ENCODE peak calls at places on chromosomes 7 and 10, in four cellular contexts. One of them, this sample, is unnamed.

GRCh38 chr7:116495737-116496136 is 3.8 kb upstream of the CAV2 start:
- DNase-seq in IMR-90: peak
- DNase-seq in HepG2: no peak
- DNase-seq in K562: no peak
- DNase-seq in this sample: no peak

GRCh38 chr7:132416395-132416794 is 159.9 kb downstream of the PLXNA4 start:
- DNase-seq in IMR-90: no peak
- DNase-seq in HepG2: no peak
- DNase-seq in K562: no peak
- DNase-seq in this sample: no peak

GRCh38 chr10:27355918-27356573 is 115.4 kb upstream of the ACBD5 start:
- DNase-seq in IMR-90: no peak
- DNase-seq in HepG2: no peak
- DNase-seq in K562: no peak
- DNase-seq in this sample: no peak

GRCh38 chr10:125629758-125630376 is 53.1 kb downstream of the TEX36 start:
- DNase-seq in IMR-90: peak
- DNase-seq in HepG2: peak
- DNase-seq in K562: peak
- DNase-seq in this sample: no peak

GRCh38 chr10:124983321-124983720 is 41.4 kb downstream of the ZRANB1 start:
- DNase-seq in IMR-90: no peak
- DNase-seq in HepG2: no peak
- DNase-seq in K562: no peak
- DNase-seq in this sample: no peak

GRCh38 chr7:36967387-36967786 is 243.1 kb upstream of the AOAH start:
- DNase-seq in IMR-90: peak
- DNase-seq in HepG2: peak
- DNase-seq in K562: peak
- DNase-seq in this sample: no peak

GRCh38 chr7:46653848-46654247 is 732.8 kb upstream of the IGFBP3 start:
- DNase-seq in IMR-90: no peak
- DNase-seq in HepG2: no peak
- DNase-seq in K562: no peak
- DNase-seq in this sample: no peak

GRCh38 chr7:117834983-117835664 is 38.1 kb downstream of the CTTNBP2 start:
- DNase-seq in IMR-90: no peak
- DNase-seq in HepG2: no peak
- DNase-seq in K562: no peak
- DNase-seq in this sample: no peak

GRCh38 chr10:89952314-89952713 is 250.9 kb downstream of the KIF20B start:
- DNase-seq in IMR-90: no peak
- DNase-seq in HepG2: no peak
- DNase-seq in K562: no peak
- DNase-seq in this sample: no peak

GRCh38 chr10:126840736-126841135 is 64.5 kb upstream of the DOCK1 start:
- DNase-seq in IMR-90: no peak
- DNase-seq in HepG2: no peak
- DNase-seq in K562: no peak
- DNase-seq in this sample: no peak

GRCh38 chr10:110269641-110270318 is 34.9 kb downstream of the SMNDC1 start:
- DNase-seq in IMR-90: peak
- DNase-seq in HepG2: peak
- DNase-seq in K562: no peak
- DNase-seq in this sample: no peak

GRCh38 chr7:94374231-94374630 is 20.5 kb upstream of the COL1A2 start:
- DNase-seq in IMR-90: peak
- DNase-seq in HepG2: no peak
- DNase-seq in K562: no peak
- DNase-seq in this sample: no peak

GRCh38 chr10:114544045-114544659 is 113.9 kb downstream of the ABLIM1 start:
- DNase-seq in IMR-90: no peak
- DNase-seq in HepG2: no peak
- DNase-seq in K562: no peak
- DNase-seq in this sample: peak

GRCh38 chr7:151990567-151990966 is 34.3 kb downstream of the GALNTL5 start:
- DNase-seq in IMR-90: peak
- DNase-seq in HepG2: no peak
- DNase-seq in K562: no peak
- DNase-seq in this sample: no peak

GRCh38 chr7:2736411-2736914 is 48.5 kb downstream of the AMZ1 start:
- DNase-seq in IMR-90: no peak
- DNase-seq in HepG2: no peak
- DNase-seq in K562: no peak
- DNase-seq in this sample: no peak

GRCh38 chr7:34109936-34110626 is 204.7 kb downstream of the BMPER start:
- DNase-seq in IMR-90: peak
- DNase-seq in HepG2: no peak
- DNase-seq in K562: no peak
- DNase-seq in this sample: no peak

GRCh38 chr7:47578581-47579270 is 3.2 kb downstream of the TNS3 start:
- DNase-seq in IMR-90: peak
- DNase-seq in HepG2: peak
- DNase-seq in K562: no peak
- DNase-seq in this sample: no peak

GRCh38 chr10:52541082-52541481 is 227.0 kb downstream of the DKK1 start:
- DNase-seq in IMR-90: peak
- DNase-seq in HepG2: no peak
- DNase-seq in K562: no peak
- DNase-seq in this sample: no peak

GRCh38 chr10:132452651-132453469 is 55.9 kb downstream of the PWWP2B start:
- DNase-seq in IMR-90: peak
- DNase-seq in HepG2: peak
- DNase-seq in K562: peak
- DNase-seq in this sample: no peak

GRCh38 chr10:132454296-132455198 is 57.5 kb downstream of the PWWP2B start:
- DNase-seq in IMR-90: no peak
- DNase-seq in HepG2: no peak
- DNase-seq in K562: no peak
- DNase-seq in this sample: no peak

GRCh38 chr10:132451506-132452215 is 54.7 kb downstream of the PWWP2B start:
- DNase-seq in IMR-90: no peak
- DNase-seq in HepG2: no peak
- DNase-seq in K562: no peak
- DNase-seq in this sample: no peak

GRCh38 chr10:132452216-132452650 is 55.2 kb downstream of the PWWP2B start:
- DNase-seq in IMR-90: no peak
- DNase-seq in HepG2: no peak
- DNase-seq in K562: no peak
- DNase-seq in this sample: no peak

DNA sequence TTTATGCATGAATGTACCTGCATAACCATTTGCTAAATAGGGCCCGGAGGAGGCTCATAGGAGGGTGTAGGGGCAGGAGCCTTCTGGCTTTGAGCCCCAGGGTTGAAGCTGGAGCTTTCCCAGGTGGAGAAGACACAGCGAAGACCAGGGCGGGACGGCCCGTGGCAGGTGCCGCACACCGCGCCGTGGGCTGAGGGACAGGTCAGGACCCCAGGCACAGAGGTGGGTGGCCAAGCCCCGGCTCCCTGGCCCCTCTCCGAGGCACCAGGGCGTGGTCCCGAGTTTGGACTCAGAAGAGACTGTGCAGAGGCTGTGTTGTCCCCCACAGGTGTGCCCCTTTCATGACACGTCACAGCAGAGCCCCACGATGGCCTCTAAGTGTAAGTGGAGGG is 56.5 kb downstream of the PWWP2B start:
- DNase-seq in IMR-90: no peak
- DNase-seq in HepG2: no peak
- DNase-seq in K562: no peak
- DNase-seq in this sample: no peak
- H3K9ac ChIP-seq in IMR-90: no peak
- H3K9ac ChIP-seq in HepG2: no peak
- H3K9ac ChIP-seq in K562: no peak
- H3K9ac ChIP-seq in this sample: no peak

GRCh38 chr10:130558778-130559177 is 422.6 kb downstream of the GLRX3 start:
- DNase-seq in IMR-90: no peak
- DNase-seq in HepG2: no peak
- DNase-seq in K562: no peak
- DNase-seq in this sample: no peak
- TF ChIP-seq BHLHE40 in IMR-90: no peak
- TF ChIP-seq BHLHE40 in HepG2: no peak
- TF ChIP-seq BHLHE40 in K562: no peak
- TF ChIP-seq BHLHE40 in this sample: no peak

GRCh38 chr7:84970683-84971082 is 216.2 kb downstream of the SEMA3D start:
- DNase-seq in IMR-90: no peak
- DNase-seq in HepG2: no peak
- DNase-seq in K562: no peak
- DNase-seq in this sample: no peak
- H3K9ac ChIP-seq in IMR-90: no peak
- H3K9ac ChIP-seq in HepG2: no peak
- H3K9ac ChIP-seq in K562: no peak
- H3K9ac ChIP-seq in this sample: no peak

DNA sequence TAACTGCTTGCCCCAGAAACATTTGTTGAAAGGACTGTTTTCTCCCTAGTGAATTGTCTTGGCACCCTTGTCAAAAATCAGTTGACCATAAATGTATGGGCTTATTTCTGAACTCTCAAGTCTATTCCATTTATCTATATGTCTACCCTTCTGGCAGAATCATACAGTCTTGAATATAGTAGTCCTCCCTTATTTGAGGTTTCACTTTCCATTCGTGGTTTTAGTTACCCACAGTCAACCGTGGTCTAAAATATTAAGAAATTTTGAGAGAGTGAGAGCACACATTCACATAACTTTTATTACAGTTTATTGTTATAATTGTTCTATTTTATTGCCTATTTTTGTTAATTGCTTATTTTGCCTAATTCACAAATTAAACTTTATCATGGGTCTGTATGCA is 17.4 kb upstream of the CEP41 start:
- DNase-seq in IMR-90: no peak
- DNase-seq in HepG2: no peak
- DNase-seq in K562: no peak
- DNase-seq in this sample: peak
- TF ChIP-seq BHLHE40 in IMR-90: no peak
- TF ChIP-seq BHLHE40 in HepG2: no peak
- TF ChIP-seq BHLHE40 in K562: no peak
- TF ChIP-seq BHLHE40 in this sample: no peak

DNA sequence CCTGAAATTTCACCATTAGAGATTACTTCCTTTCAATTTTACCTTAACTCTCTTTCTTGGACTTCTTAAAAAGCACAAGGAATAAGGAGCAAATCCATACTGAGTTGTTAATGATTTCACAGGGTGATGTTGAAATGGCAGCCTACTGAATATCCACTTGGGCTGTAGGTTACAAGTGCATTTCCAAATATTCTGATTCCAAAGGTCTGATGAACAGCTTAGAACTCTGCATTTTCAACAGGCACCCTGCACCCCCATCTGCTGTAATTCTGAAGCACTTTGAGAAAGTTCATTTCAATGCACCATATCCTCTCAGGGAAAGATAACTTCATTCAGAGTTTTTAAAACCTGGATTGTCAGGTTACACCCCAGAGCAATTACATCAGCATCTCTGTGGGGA is 368.4 kb downstream of the KCNMA1 start:
- DNase-seq in IMR-90: no peak
- DNase-seq in HepG2: no peak
- DNase-seq in K562: no peak
- DNase-seq in this sample: no peak
- H3K9ac ChIP-seq in IMR-90: no peak
- H3K9ac ChIP-seq in HepG2: no peak
- H3K9ac ChIP-seq in K562: no peak
- H3K9ac ChIP-seq in this sample: no peak

GRCh38 chr7:96349572-96349971 is 27.7 kb upstream of the SLC25A13 start:
- DNase-seq in IMR-90: no peak
- DNase-seq in HepG2: no peak
- DNase-seq in K562: no peak
- DNase-seq in this sample: no peak
- TF ChIP-seq BHLHE40 in IMR-90: no peak
- TF ChIP-seq BHLHE40 in HepG2: no peak
- TF ChIP-seq BHLHE40 in K562: peak
- TF ChIP-seq BHLHE40 in this sample: no peak

GRCh38 chr10:652226-652625 is 37.2 kb downstream of the DIP2C start:
- DNase-seq in IMR-90: no peak
- DNase-seq in HepG2: no peak
- DNase-seq in K562: no peak
- DNase-seq in this sample: no peak

GRCh38 chr10:649445-649797 is 40.0 kb downstream of the DIP2C start:
- DNase-seq in IMR-90: no peak
- DNase-seq in HepG2: peak
- DNase-seq in K562: no peak
- DNase-seq in this sample: no peak

GRCh38 chr10:649798-650690 is 39.4 kb downstream of the DIP2C start:
- DNase-seq in IMR-90: peak
- DNase-seq in HepG2: peak
- DNase-seq in K562: no peak
- DNase-seq in this sample: no peak

GRCh38 chr10:650691-651615 is 38.5 kb downstream of the DIP2C start:
- DNase-seq in IMR-90: peak
- DNase-seq in HepG2: no peak
- DNase-seq in K562: no peak
- DNase-seq in this sample: no peak

GRCh38 chr10:651700-652099 is 37.8 kb downstream of the DIP2C start:
- DNase-seq in IMR-90: no peak
- DNase-seq in HepG2: no peak
- DNase-seq in K562: no peak
- DNase-seq in this sample: no peak
- H3K9ac ChIP-seq in IMR-90: no peak
- H3K9ac ChIP-seq in HepG2: no peak
- H3K9ac ChIP-seq in K562: no peak
- H3K9ac ChIP-seq in this sample: no peak

GRCh38 chr10:101062231-101063161 is 707 bp downstream of the KAZALD1 start:
- DNase-seq in IMR-90: peak
- DNase-seq in HepG2: peak
- DNase-seq in K562: peak
- DNase-seq in this sample: no peak
- TF ChIP-seq BHLHE40 in IMR-90: peak
- TF ChIP-seq BHLHE40 in HepG2: peak
- TF ChIP-seq BHLHE40 in K562: peak
- TF ChIP-seq BHLHE40 in this sample: peak

GRCh38 chr7:134855467-134855866 is 76.0 kb downstream of the CALD1 start:
- DNase-seq in IMR-90: no peak
- DNase-seq in HepG2: no peak
- DNase-seq in K562: no peak
- DNase-seq in this sample: no peak
- H3K9ac ChIP-seq in IMR-90: no peak
- H3K9ac ChIP-seq in HepG2: no peak
- H3K9ac ChIP-seq in K562: no peak
- H3K9ac ChIP-seq in this sample: no peak

This sample was measured in GM12878.